ENCODE peak calls at places on chromosomes 1 and 21, in four cellular contexts. K is psoas muscle, A is transverse colon, M is stomach. X is an unnamed sample. For H3K4me1, the result is how much of the 10 kb centered on the place peaks cover.

GRCh38 chr1:201258763-201259230 is 24.5 kb upstream of the PKP1 start:
- DNase-seq in A (no peak), K (no peak), M (no peak), X (no peak)

GRCh38 chr1:202281316-202282016 is 60.3 kb downstream of the UBE2T start:
- DNase-seq in A (no peak), K (no peak), M (no peak), X (no peak)

GRCh38 chr21:46056450-46056903 is 41.4 kb upstream of the COL6A2 start:
- DNase-seq in M (peak), A (peak), K (peak), X (no peak)

GRCh38 chr1:117232551-117232950 is 21.8 kb upstream of the VTCN1 start:
- DNase-seq in K (no peak), M (no peak), A (no peak), X (no peak)

GRCh38 chr1:154433161-154433681 is 28.1 kb downstream of the IL6R start:
- DNase-seq in M (no peak), A (no peak), K (peak), X (no peak)

GRCh38 chr1:110424699-110425098 is 17.2 kb upstream of the LAMTOR5 start:
- DNase-seq in M (no peak), K (no peak), A (no peak), X (no peak)

GRCh38 chr1:205950280-205950679 is 7.0 kb upstream of the SLC26A9 start:
- DNase-seq in A (peak), K (peak), M (peak), X (peak)

GRCh38 chr1:176857632-176858031 is 306.9 kb downstream of the ASTN1 start:
- DNase-seq in K (no peak), A (no peak), M (no peak), X (no peak)

GRCh38 chr1:173789841-173790240 is 34.6 kb upstream of the DARS2 start:
- DNase-seq in K (no peak), M (no peak), A (no peak), X (no peak)

GRCh38 chr1:74847720-74848119 is 114.8 kb downstream of the TYW3 start:
- DNase-seq in A (no peak), M (no peak), K (no peak), X (no peak)

GRCh38 chr1:3249846-3250501 is 181.0 kb downstream of the PRDM16 start:
- DNase-seq in A (peak), M (peak), K (no peak), X (peak)

GRCh38 chr1:52385376-52385775 is 18.8 kb downstream of the ORC1 start:
- DNase-seq in A (no peak), M (no peak), K (no peak), X (no peak)

DNA sequence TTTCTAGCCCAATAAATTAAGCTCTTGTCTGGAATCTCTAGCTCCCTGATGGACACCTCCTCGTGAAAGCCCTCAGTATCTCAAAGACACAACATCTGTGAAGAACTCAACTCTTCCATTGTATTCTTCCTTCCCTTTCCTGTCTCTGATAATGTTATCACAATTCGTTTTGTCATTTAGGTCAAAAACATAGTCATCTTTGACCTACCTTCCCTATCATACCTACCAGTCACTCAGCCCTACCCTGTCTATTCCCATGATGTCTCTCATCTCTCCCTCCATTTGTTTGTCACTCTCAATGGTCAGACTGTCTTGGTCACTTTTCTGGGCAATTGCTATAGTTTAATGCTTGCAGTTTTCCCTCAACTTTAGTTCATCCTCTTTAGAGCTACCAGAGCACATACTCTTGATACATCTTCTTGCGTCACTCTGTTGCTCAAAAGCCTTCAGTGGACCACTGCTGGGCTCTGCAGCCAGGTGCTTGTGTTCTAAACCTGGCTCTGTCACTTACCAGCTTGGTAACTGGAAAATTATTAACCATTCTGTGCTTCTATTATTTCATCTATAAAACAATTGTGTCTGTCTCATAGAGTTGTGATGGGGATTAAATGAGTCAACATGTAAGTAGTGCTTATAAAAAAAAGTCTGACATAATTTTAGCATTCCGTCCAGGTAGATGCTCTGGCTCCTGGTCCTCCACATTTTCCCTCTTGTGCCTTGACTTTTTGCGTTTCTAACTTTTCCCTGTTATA is 39.6 kb downstream of the DDR2 start:
- DNase-seq in K (no peak), M (no peak), A (no peak), X (no peak)
- H3K4me1 ChIP-seq in K (under half), M (under half), A (under half), X (under half)

DNA sequence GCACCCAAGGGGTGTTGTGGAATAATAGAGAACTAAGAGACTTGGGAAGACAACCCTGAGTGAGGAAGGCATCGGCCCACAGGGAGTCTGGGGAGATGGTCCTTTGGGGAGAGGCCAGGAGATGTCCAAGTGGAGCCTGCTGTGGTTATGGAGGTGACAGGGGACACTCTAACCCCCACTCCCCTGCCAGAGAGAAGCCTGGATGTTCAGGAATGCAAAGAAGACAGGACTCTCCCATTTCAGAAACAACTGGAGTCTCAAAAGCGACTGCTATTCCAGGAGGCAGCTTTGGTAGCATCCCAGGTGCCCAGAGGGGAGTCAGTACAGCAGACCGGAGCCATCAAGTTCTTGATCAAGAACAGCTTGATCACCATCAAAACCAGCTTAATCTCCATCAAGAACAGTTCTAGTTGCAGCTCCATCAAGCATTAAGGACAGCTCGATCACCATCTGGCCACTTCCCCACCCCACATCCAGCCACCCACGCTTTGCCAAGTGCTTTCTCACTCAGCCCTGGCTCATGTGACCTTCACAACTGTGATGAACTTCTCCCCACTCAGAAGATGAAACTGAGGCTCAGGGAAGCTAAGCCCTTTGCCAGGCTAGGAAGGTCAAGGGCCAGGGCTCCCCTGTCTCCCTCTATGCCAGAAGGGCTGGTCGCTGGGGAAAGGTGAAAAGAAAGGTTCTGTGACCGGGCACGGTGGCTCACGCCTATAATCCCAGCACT is 743 bp downstream of the CD52 start:
- DNase-seq in K (no peak), M (no peak), A (peak), X (no peak)
- H3K27ac ChIP-seq in K (no peak), M (peak), A (peak), X (no peak)

GRCh38 chr1:235557495-235557894 is 53.2 kb upstream of the B3GALNT2 start:
- DNase-seq in A (no peak), K (no peak), M (no peak), X (no peak)
- TF ChIP-seq CTCF in A (no peak), K (no peak), M (no peak), X (no peak)

GRCh38 chr1:65170511-65171142 is 22.6 kb downstream of the AK4 start:
- DNase-seq in K (no peak), A (peak), M (peak), X (peak)
- H3K4me1 ChIP-seq in K (under half), A (under half), M (under half), X (under half)

DNA sequence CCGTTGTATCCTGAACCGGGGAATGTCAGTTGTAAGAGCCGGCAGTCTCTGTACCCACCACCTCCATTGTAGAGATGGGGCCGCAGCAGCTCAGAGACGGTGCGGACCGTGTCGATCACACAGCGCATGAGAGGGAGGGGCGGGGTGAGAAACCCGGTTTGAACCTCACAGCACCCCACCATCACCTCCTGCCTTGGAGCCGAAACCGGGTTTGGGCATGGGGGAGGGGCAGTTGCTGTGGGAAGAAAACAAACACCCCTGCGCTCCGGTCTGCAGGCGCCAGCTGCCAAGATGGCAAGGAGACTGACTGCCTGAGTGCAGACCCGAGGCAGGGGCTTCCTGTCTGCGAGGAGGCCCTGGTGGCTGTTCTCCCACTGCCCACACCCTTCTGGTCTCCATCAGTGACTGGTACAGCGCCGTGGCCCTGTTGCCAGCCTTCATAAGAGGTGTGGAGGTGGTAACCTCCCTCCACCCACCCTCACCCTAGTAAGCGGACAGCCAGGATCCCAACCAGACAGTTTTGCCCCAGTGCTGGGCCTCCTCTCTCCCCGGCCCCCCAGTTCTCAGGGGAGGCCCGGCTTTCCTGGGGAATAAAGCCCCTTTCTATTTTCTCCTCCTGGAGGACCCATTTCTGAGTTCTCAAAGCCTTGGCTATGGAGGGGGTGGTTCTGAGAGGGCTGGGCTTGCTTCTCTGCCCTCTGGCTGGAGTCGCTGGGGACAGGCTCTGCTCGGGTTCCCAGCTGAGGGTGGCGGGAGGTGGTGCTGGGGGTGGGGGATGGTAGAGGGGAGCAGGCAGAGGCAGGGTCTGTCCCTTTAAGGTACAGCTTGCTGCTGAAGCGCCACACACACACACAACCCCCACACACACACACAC is 69.4 kb upstream of the SSBP3 start:
- DNase-seq in M (no peak), K (peak), A (no peak), X (no peak)
- H3K27ac ChIP-seq in M (no peak), K (no peak), A (no peak), X (no peak)

GRCh38 chr1:57072775-57073174 is 107.0 kb upstream of the C8B start:
- DNase-seq in A (no peak), M (no peak), K (no peak), X (no peak)
- TF ChIP-seq CTCF in A (no peak), M (no peak), K (no peak), X (no peak)

DNA sequence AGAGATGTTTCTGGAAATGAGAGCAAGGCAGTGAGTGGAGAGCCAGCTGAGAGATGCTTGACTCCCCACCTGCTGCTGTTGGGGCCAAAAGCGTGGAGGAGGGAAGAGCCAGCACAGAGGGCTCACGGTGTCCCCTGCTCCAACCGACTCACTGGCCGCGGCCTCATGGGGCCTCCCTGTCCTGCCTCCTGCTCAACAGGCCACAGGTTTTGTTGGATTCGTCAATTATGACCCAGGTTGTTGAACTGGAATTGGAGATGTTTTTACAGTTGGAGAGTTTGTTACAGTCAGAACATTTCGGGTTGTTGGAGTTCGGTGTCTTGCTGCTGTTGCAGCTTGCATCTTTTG is 21.4 kb downstream of the SKI start:
- DNase-seq in M (no peak), A (no peak), K (no peak), X (no peak)
- H3K4me1 ChIP-seq in M (half or more), A (half or more), K (half or more), X (under half)

GRCh38 chr1:197850918-197851317 is 51.5 kb upstream of the C1orf53 start:
- DNase-seq in K (no peak), M (no peak), A (no peak), X (no peak)

GRCh38 chr1:197845886-197846285 is 56.5 kb upstream of the C1orf53 start:
- DNase-seq in M (no peak), A (no peak), K (no peak), X (no peak)

DNA sequence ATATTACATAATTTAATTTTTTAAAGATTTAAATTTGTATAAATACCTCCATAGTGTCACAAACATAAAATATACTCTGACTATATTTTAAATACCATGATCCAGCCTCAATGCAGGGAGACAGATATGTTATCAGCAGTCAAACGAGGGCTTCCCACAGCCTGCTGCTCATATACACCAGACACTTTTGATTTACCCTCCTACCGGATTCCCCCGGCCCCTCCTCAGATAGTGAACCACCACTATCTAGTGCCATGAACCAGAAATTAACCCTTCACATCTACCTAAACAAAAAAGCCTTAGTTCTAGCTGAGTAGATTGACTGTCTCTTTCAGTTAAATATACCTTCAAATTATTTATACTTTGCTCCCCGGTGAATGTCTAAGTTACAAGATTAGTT is 52.4 kb upstream of the C1orf53 start:
- DNase-seq in M (no peak), A (no peak), K (no peak), X (no peak)
- H3K27ac ChIP-seq in M (no peak), A (no peak), K (no peak), X (no peak)

DNA sequence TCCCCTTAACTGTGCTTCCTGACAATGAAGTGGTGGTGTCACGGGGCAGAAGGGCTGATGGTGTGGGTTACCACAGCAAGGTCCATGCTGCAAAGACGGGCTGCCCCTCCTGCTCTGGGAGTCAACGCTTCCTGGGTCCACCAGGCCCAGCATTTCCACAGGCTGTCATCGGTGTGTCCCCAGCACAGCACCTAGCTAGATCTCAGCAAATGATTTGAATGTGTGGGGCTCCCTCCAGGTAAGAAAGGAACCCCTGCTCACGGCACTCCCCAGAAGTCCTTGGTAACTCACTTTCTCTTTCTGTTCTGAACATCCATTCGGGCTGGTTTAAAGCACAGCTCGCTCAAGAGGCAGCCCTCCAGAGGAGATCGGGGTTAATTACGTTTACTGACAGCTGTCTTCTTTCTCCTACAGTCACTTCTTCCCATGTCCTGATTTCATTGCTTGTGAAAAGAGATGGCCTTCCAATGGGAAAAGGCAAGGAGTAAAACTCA is 27.3 kb downstream of the HIVEP3 start:
- DNase-seq in K (no peak), A (peak), M (peak), X (no peak)
- TF ChIP-seq CTCF in K (peak), A (peak), M (no peak), X (no peak)

X was measured in pancreas.